ENCODE peak calls at places on chromosomes 16 and 17, in nine cellular contexts. P is cardiac fibroblast; K is stimulated activated CD4-positive, alpha-beta T cell treated with anti-CD3 and anti-CD28 coated beads, Interleukin-2, amount 100 ng/mL, for 4 hours; Q is stimulated activated effector memory CD8-positive, alpha-beta T cell treated with anti-CD3 and anti-CD28 coated beads, Interleukin-12 subunit alpha, Interleukin-12 subunit beta, amount 100 ng/mL, for 72 hours; D is ascending aorta; V is stimulated activated CD8-positive, alpha-beta memory T cell treated with anti-CD3 and anti-CD28 coated beads, Interleukin-4, amount 100 ng/mL, for 1 hour; M is NCI-H460; Y is NCI-H69; W is ureter. O is an unnamed sample.

GRCh38 chr16:57630931-57631845 is 2.8 kb downstream of the ADGRG1 start:
- DNase-seq in P (no peak), K (no peak), Q (no peak), D (no peak), V (no peak), M (no peak), Y (peak), W (no peak), O (no peak)

GRCh38 chr17:9929873-9930272 is 24.8 kb upstream of the RCVRN start:
- DNase-seq in P (no peak), K (no peak), Q (no peak), D (no peak), V (no peak), M (no peak), Y (no peak), W (no peak), O (no peak)

GRCh38 chr16:82092711-82093110 is 57.7 kb downstream of the HSD17B2 start:
- DNase-seq in P (no peak), K (no peak), Q (no peak), D (no peak), V (no peak), M (no peak), Y (no peak), W (no peak), O (no peak)

GRCh38 chr16:31386157-31386984 is 6.8 kb upstream of the ITGAD start:
- DNase-seq in P (peak), K (no peak), Q (no peak), D (no peak), V (no peak), M (no peak), Y (peak), W (no peak), O (no peak)

GRCh38 chr17:1576500-1576899 is 13.9 kb upstream of the PITPNA start:
- DNase-seq in P (no peak), K (no peak), Q (no peak), D (no peak), V (no peak), M (no peak), Y (no peak), W (no peak), O (no peak)

GRCh38 chr17:75561927-75562603 is 25.5 kb upstream of the MYO15B start:
- DNase-seq in P (peak), K (no peak), Q (no peak), D (no peak), V (no peak), M (no peak), Y (no peak), W (no peak), O (peak)

GRCh38 chr17:78133971-78134898 is 3.7 kb downstream of the TMC8 start:
- DNase-seq in P (peak), K (peak), Q (peak), D (no peak), V (peak), M (peak), Y (peak), W (no peak), O (no peak)

GRCh38 chr17:2710804-2711607 is 558 bp downstream of the CLUH start:
- DNase-seq in P (no peak), K (peak), Q (no peak), D (no peak), V (no peak), M (no peak), Y (peak), W (no peak), O (no peak)

GRCh38 chr17:40582328-40582901 is 17.1 kb upstream of the CCR7 start:
- DNase-seq in P (no peak), K (no peak), Q (no peak), D (peak), V (no peak), M (no peak), Y (peak), W (peak), O (no peak)

GRCh38 chr17:35799942-35800341 is 4.5 kb upstream of the MMP28 start:
- DNase-seq in P (peak), K (no peak), Q (no peak), D (peak), V (no peak), M (no peak), Y (peak), W (peak), O (peak)

GRCh38 chr16:66326995-66327513 is 39.4 kb upstream of the CDH5 start:
- DNase-seq in P (no peak), K (no peak), Q (no peak), D (no peak), V (no peak), M (no peak), Y (peak), W (peak), O (no peak)

GRCh38 chr16:17527538-17527937 is 56.8 kb upstream of the XYLT1 start:
- DNase-seq in P (no peak), K (no peak), Q (no peak), D (no peak), V (no peak), M (no peak), Y (no peak), W (no peak), O (no peak)

GRCh38 chr17:40615295-40615988 is 32.2 kb downstream of the SMARCE1 start:
- DNase-seq in P (peak), K (no peak), Q (no peak), D (no peak), V (no peak), M (peak), Y (peak), W (peak), O (peak)

GRCh38 chr16:75559564-75560372 is 3.7 kb upstream of the TMEM231 start:
- DNase-seq in P (peak), K (no peak), Q (no peak), D (no peak), V (no peak), M (no peak), Y (peak), W (no peak), O (peak)

GRCh38 chr17:38358586-38359513 is 7.2 kb downstream of the SOCS7 start:
- DNase-seq in P (no peak), K (no peak), Q (no peak), D (no peak), V (no peak), M (no peak), Y (peak), W (no peak), O (no peak)

GRCh38 chr17:51672058-51672457 is 411.7 kb downstream of the UTP18 start:
- DNase-seq in P (no peak), K (no peak), Q (no peak), D (no peak), V (no peak), M (no peak), Y (peak), W (no peak), O (no peak)

GRCh38 chr16:17617021-17617420 is 146.3 kb upstream of the XYLT1 start:
- DNase-seq in P (no peak), K (no peak), Q (no peak), D (no peak), V (no peak), M (no peak), Y (no peak), W (no peak), O (no peak)